ENCODE peak calls at places on chromosomes 3 and 15, in seven cellular contexts. S is A549, E is testis, L is esophagus squamous epithelium, T is HepG2, H is body of pancreas, D is K562. Q is an unnamed sample.

GRCh38 chr3:162211470-162211869 is 714.9 kb downstream of the OTOL1 start:
- DNase-seq in L (no peak), S (no peak), D (no peak), E (no peak), H (no peak), T (no peak), Q (no peak)

GRCh38 chr3:15206662-15207576 is 873 bp downstream of the CAPN7 start:
- DNase-seq in H (peak), S (peak), E (peak), L (no peak), D (peak), T (peak), Q (no peak)

GRCh38 chr3:13846716-13847570 is 32.9 kb downstream of the WNT7A start:
- DNase-seq in E (no peak), H (no peak), T (no peak), D (no peak), S (no peak), L (no peak), Q (no peak)

GRCh38 chr3:183532620-183533409 is 22.7 kb downstream of the KLHL6 start:
- DNase-seq in E (no peak), D (peak), H (no peak), S (no peak), T (no peak), L (no peak), Q (no peak)

GRCh38 chr3:86988235-86988634 is 2.7 kb downstream of the VGLL3 start:
- DNase-seq in T (no peak), E (no peak), L (no peak), D (no peak), S (peak), H (no peak), Q (no peak)

GRCh38 chr3:21668012-21668411 is 83.0 kb downstream of the ZNF385D start:
- DNase-seq in H (no peak), T (no peak), D (no peak), S (no peak), L (no peak), E (no peak), Q (no peak)

GRCh38 chr3:77475545-77475944 is 435.6 kb downstream of the ROBO2 start:
- DNase-seq in E (no peak), L (no peak), S (no peak), D (no peak), H (no peak), T (no peak), Q (no peak)

GRCh38 chr3:128479558-128480086 is 12.9 kb upstream of the DNAJB8 start:
- DNase-seq in H (no peak), D (peak), S (no peak), T (no peak), E (no peak), L (no peak), Q (no peak)

GRCh38 chr3:170180107-170180951 is 1.2 kb downstream of the PHC3 start:
- DNase-seq in H (peak), S (no peak), E (no peak), L (no peak), T (no peak), D (peak), Q (peak)

GRCh38 chr3:133926736-133927542 is 31.3 kb upstream of the RAB6B start:
- DNase-seq in S (no peak), L (no peak), H (peak), E (peak), D (peak), T (no peak), Q (no peak)

GRCh38 chr3:52805270-52806039 is 10.9 kb downstream of the ITIH3 start:
- DNase-seq in L (no peak), T (no peak), H (no peak), D (no peak), E (no peak), S (no peak), Q (peak)

GRCh38 chr15:80177151-80177550 is 24.4 kb downstream of the FAH start:
- DNase-seq in T (no peak), H (no peak), L (no peak), S (no peak), D (no peak), E (no peak), Q (no peak)

GRCh38 chr3:138062626-138063025 is 52.7 kb downstream of the CLDN18 start:
- DNase-seq in S (no peak), T (no peak), E (no peak), L (no peak), D (no peak), H (no peak), Q (no peak)

GRCh38 chr3:84738101-84738500 is 220.7 kb upstream of the CADM2 start:
- DNase-seq in S (no peak), H (no peak), E (no peak), L (no peak), T (no peak), D (no peak), Q (no peak)

DNA sequence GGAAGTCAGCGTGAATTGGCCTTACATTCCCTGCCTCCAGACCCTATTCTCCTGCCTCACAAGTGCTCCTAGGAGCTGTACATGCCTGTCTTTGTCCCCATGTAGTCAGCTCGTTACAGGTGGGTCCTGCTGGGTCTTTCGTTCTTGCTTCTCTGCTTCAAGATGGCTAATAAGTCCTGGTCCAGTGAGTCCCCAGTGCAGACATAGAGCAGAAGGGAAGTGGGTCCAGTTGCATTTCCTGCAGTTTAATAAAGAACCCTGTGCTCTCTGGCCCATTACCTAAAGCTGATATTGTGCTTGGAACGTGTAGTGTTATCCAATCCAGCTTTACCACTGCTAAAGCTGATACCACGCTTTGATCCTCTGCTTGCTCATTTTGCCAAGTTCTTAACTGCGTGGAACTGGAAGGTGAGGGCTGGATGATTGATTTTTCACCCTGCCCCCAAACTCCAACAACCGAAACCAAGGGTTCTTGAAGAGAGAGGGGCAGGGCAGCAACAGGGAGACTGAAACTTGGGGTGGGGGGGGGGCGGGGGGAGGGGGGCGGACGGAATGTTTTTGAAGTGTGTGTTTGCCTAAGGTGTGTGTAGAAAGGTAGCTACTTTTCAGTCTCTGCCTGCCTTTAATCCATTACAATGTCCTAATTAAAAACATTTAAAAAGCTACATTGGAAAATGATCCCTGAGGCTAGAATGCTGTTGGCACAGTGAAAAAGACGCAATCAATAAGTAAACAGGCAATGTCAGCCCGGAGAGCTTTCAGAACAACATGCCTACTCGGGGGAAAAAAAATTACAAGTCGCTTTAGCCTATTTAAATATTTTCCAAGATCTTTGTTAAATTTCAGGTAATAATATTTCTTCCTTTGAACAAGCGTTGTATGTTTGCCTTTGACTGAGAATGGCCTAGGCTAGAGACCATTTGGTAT is 46.3 kb upstream of the CD47 start:
- DNase-seq in L (no peak), E (no peak), H (peak), T (no peak), S (no peak), D (no peak), Q (no peak)
- TF ChIP-seq POLR2A in L (no peak), E (no peak), H (no peak), T (no peak), S (no peak), D (no peak), Q (no peak)

DNA sequence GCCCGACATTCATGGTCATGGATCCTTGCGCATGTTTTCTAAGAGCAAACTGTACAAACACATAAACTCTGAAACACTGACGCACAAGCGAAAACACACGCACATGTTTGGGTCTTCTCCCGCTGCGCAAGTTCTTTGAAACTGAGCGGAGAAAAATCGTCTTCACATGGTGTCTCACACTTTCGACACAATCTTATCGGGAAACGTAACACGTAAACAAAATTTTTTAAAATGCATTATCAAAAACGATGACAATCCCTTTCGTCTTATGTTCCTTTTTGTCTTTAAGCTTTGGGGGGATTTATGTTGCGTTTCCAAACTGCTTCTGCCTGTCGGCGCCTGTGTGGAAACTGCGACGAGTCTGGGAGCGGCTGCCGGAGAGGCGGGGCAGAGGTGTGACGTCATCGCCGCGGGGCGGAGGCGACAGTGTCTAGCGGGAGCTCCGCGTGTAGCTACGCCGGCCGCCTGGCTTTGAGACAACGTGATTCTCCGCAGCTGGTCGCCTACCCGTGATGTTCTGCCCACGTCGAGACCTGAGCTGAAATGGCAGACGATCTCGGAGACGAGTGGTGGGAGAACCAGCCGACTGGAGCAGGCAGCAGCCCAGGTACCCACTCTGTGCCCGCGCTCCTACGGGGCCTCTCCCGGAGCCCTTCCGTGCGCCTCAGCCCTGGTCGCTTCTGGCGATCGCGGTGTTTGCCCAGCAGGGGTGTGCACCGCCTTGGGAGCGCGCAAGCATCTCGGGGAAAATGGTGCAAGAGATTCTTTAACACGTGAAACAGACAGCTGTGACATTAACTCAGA is at the start of gene CMSS1:
- DNase-seq in S (peak), T (peak), L (peak), D (peak), H (peak), E (peak), Q (peak)
- TF ChIP-seq POLR2A in S (peak), T (peak), L (no peak), D (peak), H (peak), E (no peak), Q (peak)

DNA sequence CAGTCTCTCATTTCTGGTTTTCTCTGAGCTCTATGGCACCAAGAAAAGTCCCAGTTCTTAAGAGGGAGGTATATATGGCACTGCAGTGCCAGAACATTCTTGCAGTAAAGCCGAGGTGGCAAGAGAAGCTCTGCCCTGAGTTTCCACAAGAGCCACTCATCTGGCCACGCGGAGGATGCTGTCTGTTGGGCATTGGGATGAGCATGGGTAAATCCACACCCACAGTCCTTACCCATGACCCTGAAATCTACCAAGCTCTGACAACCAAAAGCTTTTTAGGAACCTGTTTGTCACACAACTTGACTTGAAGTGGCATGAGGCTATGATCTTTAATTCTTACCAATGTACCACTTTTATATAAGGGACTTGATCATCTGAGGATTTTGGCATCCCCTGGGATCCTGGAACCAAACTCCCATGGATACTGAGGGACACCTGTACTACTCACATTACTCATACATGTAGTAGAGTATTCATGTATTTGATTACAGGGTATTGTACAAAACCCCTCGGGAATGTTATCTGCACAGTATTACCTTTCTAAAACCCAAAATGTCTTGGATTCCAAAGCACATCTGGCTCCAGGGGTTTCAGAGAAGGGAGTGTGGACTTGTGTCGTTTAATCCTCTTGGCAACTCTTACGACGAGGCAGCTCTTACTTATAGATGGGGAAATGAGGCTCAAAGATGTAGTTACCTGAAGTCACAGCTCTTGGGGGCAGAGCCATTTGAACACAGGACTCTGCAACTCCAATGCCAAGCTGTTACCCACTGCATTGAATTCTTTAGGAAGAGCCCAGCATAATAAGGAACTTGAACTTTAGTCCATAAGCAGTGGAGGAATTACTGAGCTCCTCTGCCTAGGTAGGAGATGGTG is 8.8 kb downstream of the RPL32 start:
- DNase-seq in D (no peak), T (no peak), H (no peak), L (no peak), E (no peak), S (no peak), Q (no peak)
- TF ChIP-seq POLR2A in D (peak), T (no peak), H (no peak), L (no peak), E (no peak), S (no peak), Q (no peak)

DNA sequence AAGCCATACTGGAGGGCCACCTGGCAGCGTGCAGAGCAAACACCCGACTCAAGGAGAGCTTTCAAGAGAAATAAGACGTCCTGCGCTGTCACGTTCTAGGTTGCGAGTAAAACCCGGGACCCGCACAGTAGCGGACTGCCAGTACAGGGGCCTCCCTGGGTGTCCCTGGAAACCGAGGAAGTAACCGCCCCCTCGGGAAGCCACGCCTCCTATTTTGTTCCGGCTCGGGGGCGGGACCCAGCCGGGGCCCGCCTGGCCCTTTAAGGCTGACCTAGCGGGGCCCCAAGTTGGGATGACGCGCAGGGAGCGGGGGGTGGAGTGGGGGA is 218 bp upstream of the MAPKAPK3 start:
- DNase-seq in S (peak), E (peak), T (peak), L (peak), D (peak), H (peak), Q (peak)
- TF ChIP-seq POLR2A in S (no peak), E (no peak), T (no peak), L (no peak), D (no peak), H (peak), Q (peak)

Q was measured in erythroblast.